ENCODE peak calls at places on chromosomes 1 and 21, in five cellular contexts. U is activated naive CD4-positive, alpha-beta T cell; W is RPMI8226; J is iPS-NIHi11; E is central memory CD4-positive, alpha-beta T cell. Q is an unnamed sample.
A peak's percentile ranks its signal among the peaks of the same experiment; 100 is the strongest.

GRCh38 chr1:65343286-65343685 is 33.9 kb downstream of the DNAJC6 start:
- DNase-seq in W (no peak), U (no peak), E (no peak), J (no peak), Q (no peak)

GRCh38 chr1:169484107-169484506 is 1.6 kb downstream of the SLC19A2 start:
- DNase-seq in J (no peak), U (no peak), E (no peak), W (no peak), Q (no peak)

GRCh38 chr21:31282095-31282709 is 61.9 kb downstream of the TIAM1 start:
- DNase-seq in J (no peak), U (no peak), E (no peak), W (no peak), Q (no peak)

GRCh38 chr1:225572422-225572821 is 80.5 kb downstream of the ENAH start:
- DNase-seq in J (no peak), U (no peak), W (no peak), E (no peak), Q (no peak)

GRCh38 chr1:24555591-24556413 is at the start of gene NCMAP:
- DNase-seq in E (peak; percentile 18), J (peak; percentile 76), U (peak; percentile 22), W (peak; percentile 66), Q (peak; percentile 32)

GRCh38 chr1:69246109-69246508 is 321.6 kb upstream of the LRRC7 start:
- DNase-seq in W (no peak), J (peak; percentile 16), E (no peak), U (no peak), Q (no peak)

GRCh38 chr1:153922076-153922837 is 515 bp downstream of the GATAD2B start:
- DNase-seq in E (no peak), U (peak; percentile 65), W (peak; percentile 93), J (peak; percentile 79), Q (peak; percentile 72)

GRCh38 chr1:212827831-212828278 is 19.6 kb downstream of the SPATA45 start:
- DNase-seq in E (no peak), W (no peak), J (no peak), U (no peak), Q (no peak)

GRCh38 chr1:159828916-159829634 is 2.4 kb downstream of the SLAMF8 start:
- DNase-seq in W (peak; percentile 82), U (no peak), J (peak; percentile 76), E (no peak), Q (no peak)

GRCh38 chr1:85454214-85454613 is 10.7 kb downstream of the DDAH1 start:
- DNase-seq in E (no peak), U (no peak), W (no peak), J (no peak), Q (no peak)

GRCh38 chr1:36248250-36248894 is 24.1 kb downstream of the THRAP3 start:
- DNase-seq in W (no peak), E (no peak), U (no peak), J (no peak), Q (no peak)

Q was measured in CD4-positive, alpha-beta memory T cell.